ENCODE peak calls at places on chromosomes 1 and 21, in nine cellular contexts. One of them, this sample, is unnamed.

GRCh38 chr21:40173833-40174232 is 306.6 kb downstream of the PCP4 start:
- DNase-seq in iris pigment epithelial cell: no peak
- DNase-seq in T1000: no peak
- DNase-seq in endodermal cell: peak
- DNase-seq in tibial artery: no peak
- DNase-seq in Peyer's patch: no peak
- DNase-seq in stomach: no peak
- DNase-seq in A172: no peak
- DNase-seq in GM06990: no peak
- DNase-seq in this sample: no peak

GRCh38 chr1:3093928-3094626 is 25.1 kb downstream of the PRDM16 start:
- DNase-seq in iris pigment epithelial cell: no peak
- DNase-seq in T1000: no peak
- DNase-seq in endodermal cell: no peak
- DNase-seq in tibial artery: no peak
- DNase-seq in Peyer's patch: no peak
- DNase-seq in stomach: no peak
- DNase-seq in A172: no peak
- DNase-seq in GM06990: no peak
- DNase-seq in this sample: no peak

GRCh38 chr1:198741744-198742143 is 102.9 kb downstream of the PTPRC start:
- DNase-seq in iris pigment epithelial cell: peak
- DNase-seq in T1000: no peak
- DNase-seq in endodermal cell: peak
- DNase-seq in tibial artery: no peak
- DNase-seq in Peyer's patch: no peak
- DNase-seq in stomach: no peak
- DNase-seq in A172: peak
- DNase-seq in GM06990: no peak
- DNase-seq in this sample: no peak

GRCh38 chr1:42684139-42684538 is 1.9 kb downstream of the YBX1 start:
- DNase-seq in iris pigment epithelial cell: peak
- DNase-seq in T1000: no peak
- DNase-seq in endodermal cell: peak
- DNase-seq in tibial artery: no peak
- DNase-seq in Peyer's patch: no peak
- DNase-seq in stomach: no peak
- DNase-seq in A172: no peak
- DNase-seq in GM06990: no peak
- DNase-seq in this sample: no peak

GRCh38 chr1:7549693-7550161 is 221.4 kb upstream of the VAMP3 start:
- DNase-seq in iris pigment epithelial cell: no peak
- DNase-seq in T1000: no peak
- DNase-seq in endodermal cell: no peak
- DNase-seq in tibial artery: no peak
- DNase-seq in Peyer's patch: no peak
- DNase-seq in stomach: no peak
- DNase-seq in A172: peak
- DNase-seq in GM06990: no peak
- DNase-seq in this sample: no peak

GRCh38 chr1:22613951-22614350 is 22.5 kb upstream of the C1QA start:
- DNase-seq in iris pigment epithelial cell: no peak
- DNase-seq in T1000: no peak
- DNase-seq in endodermal cell: no peak
- DNase-seq in tibial artery: no peak
- DNase-seq in Peyer's patch: no peak
- DNase-seq in stomach: no peak
- DNase-seq in A172: no peak
- DNase-seq in GM06990: no peak
- DNase-seq in this sample: no peak

GRCh38 chr1:160864173-160864572 is 1.5 kb upstream of the CD244 start:
- DNase-seq in iris pigment epithelial cell: no peak
- DNase-seq in T1000: no peak
- DNase-seq in endodermal cell: no peak
- DNase-seq in tibial artery: no peak
- DNase-seq in Peyer's patch: no peak
- DNase-seq in stomach: no peak
- DNase-seq in A172: no peak
- DNase-seq in GM06990: no peak
- DNase-seq in this sample: no peak

GRCh38 chr21:25949701-25950100 is 214.9 kb downstream of the GABPA start:
- DNase-seq in iris pigment epithelial cell: no peak
- DNase-seq in T1000: no peak
- DNase-seq in endodermal cell: no peak
- DNase-seq in tibial artery: no peak
- DNase-seq in Peyer's patch: no peak
- DNase-seq in stomach: no peak
- DNase-seq in A172: no peak
- DNase-seq in GM06990: no peak
- DNase-seq in this sample: no peak

GRCh38 chr1:54279457-54279856 is 79.5 kb downstream of the MRPL37 start:
- DNase-seq in iris pigment epithelial cell: no peak
- DNase-seq in T1000: no peak
- DNase-seq in endodermal cell: no peak
- DNase-seq in tibial artery: no peak
- DNase-seq in Peyer's patch: no peak
- DNase-seq in stomach: no peak
- DNase-seq in A172: no peak
- DNase-seq in GM06990: no peak
- DNase-seq in this sample: no peak

GRCh38 chr1:27527857-27528700 is 38.1 kb upstream of the WASF2 start:
- DNase-seq in iris pigment epithelial cell: no peak
- DNase-seq in T1000: no peak
- DNase-seq in endodermal cell: peak
- DNase-seq in tibial artery: no peak
- DNase-seq in Peyer's patch: peak
- DNase-seq in stomach: peak
- DNase-seq in A172: no peak
- DNase-seq in GM06990: peak
- DNase-seq in this sample: peak

GRCh38 chr1:203464226-203464625 is 11.4 kb upstream of the PRELP start:
- DNase-seq in iris pigment epithelial cell: no peak
- DNase-seq in T1000: no peak
- DNase-seq in endodermal cell: no peak
- DNase-seq in tibial artery: peak
- DNase-seq in Peyer's patch: no peak
- DNase-seq in stomach: no peak
- DNase-seq in A172: peak
- DNase-seq in GM06990: no peak
- DNase-seq in this sample: no peak

GRCh38 chr21:34221331-34222030 is 142.3 kb upstream of the KCNE2 start:
- DNase-seq in iris pigment epithelial cell: peak
- DNase-seq in T1000: no peak
- DNase-seq in endodermal cell: no peak
- DNase-seq in tibial artery: no peak
- DNase-seq in Peyer's patch: no peak
- DNase-seq in stomach: no peak
- DNase-seq in A172: no peak
- DNase-seq in GM06990: no peak
- DNase-seq in this sample: no peak

GRCh38 chr1:154418062-154418897 is 13.1 kb downstream of the IL6R start:
- DNase-seq in iris pigment epithelial cell: peak
- DNase-seq in T1000: no peak
- DNase-seq in endodermal cell: peak
- DNase-seq in tibial artery: peak
- DNase-seq in Peyer's patch: no peak
- DNase-seq in stomach: peak
- DNase-seq in A172: peak
- DNase-seq in GM06990: no peak
- DNase-seq in this sample: peak

GRCh38 chr1:225896937-225897549 is 8.1 kb upstream of the LEFTY1 start:
- DNase-seq in iris pigment epithelial cell: peak
- DNase-seq in T1000: no peak
- DNase-seq in endodermal cell: peak
- DNase-seq in tibial artery: no peak
- DNase-seq in Peyer's patch: peak
- DNase-seq in stomach: peak
- DNase-seq in A172: peak
- DNase-seq in GM06990: peak
- DNase-seq in this sample: peak

GRCh38 chr1:87794788-87795614 is 466.3 kb downstream of the LMO4 start:
- DNase-seq in iris pigment epithelial cell: peak
- DNase-seq in T1000: no peak
- DNase-seq in endodermal cell: no peak
- DNase-seq in tibial artery: no peak
- DNase-seq in Peyer's patch: no peak
- DNase-seq in stomach: no peak
- DNase-seq in A172: peak
- DNase-seq in GM06990: no peak
- DNase-seq in this sample: no peak

This sample was measured in mucosa of descending colon.